ENCODE peak calls at places on chromosomes 3 and 15, in six cellular contexts. P is kidney, I is keratinocyte, W is upper lobe of left lung, Z is GM23338, O is breast epithelium. J is an unnamed sample.

GRCh38 chr15:41648097-41648496 is 12.1 kb upstream of the MGA start:
- DNase-seq in P (no peak), I (no peak), W (no peak), Z (no peak), O (no peak), J (no peak)

GRCh38 chr3:165919284-165919683 is 82.1 kb upstream of the BCHE start:
- DNase-seq in P (no peak), I (no peak), W (no peak), Z (no peak), O (no peak), J (no peak)

GRCh38 chr15:92502930-92503329 is 109.2 kb downstream of the ST8SIA2 start:
- DNase-seq in P (no peak), I (no peak), W (no peak), Z (no peak), O (no peak), J (no peak)

GRCh38 chr15:42994546-42994945 is 74.0 kb upstream of the TTBK2 start:
- DNase-seq in P (no peak), I (no peak), W (no peak), Z (no peak), O (no peak), J (no peak)

GRCh38 chr3:138456961-138457862 is 22.8 kb downstream of the ESYT3 start:
- DNase-seq in P (no peak), I (no peak), W (no peak), Z (no peak), O (no peak), J (no peak)

GRCh38 chr3:187305881-187306280 is 14.3 kb upstream of the MASP1 start:
- DNase-seq in P (no peak), I (no peak), W (no peak), Z (no peak), O (no peak), J (no peak)

GRCh38 chr3:131033480-131034080 is 6.9 kb downstream of the NEK11 start:
- DNase-seq in P (no peak), I (peak; percentile 11), W (no peak), Z (peak; percentile 61), O (no peak), J (no peak)

GRCh38 chr15:23038741-23039150 is 623 bp downstream of the TUBGCP5 start:
- DNase-seq in P (no peak), I (no peak), W (no peak), Z (no peak), O (no peak), J (no peak)

GRCh38 chr3:58161435-58162398 is 49.1 kb downstream of the DNASE1L3 start:
- DNase-seq in P (peak; percentile 81), I (no peak), W (no peak), Z (no peak), O (no peak), J (no peak)

GRCh38 chr15:51234181-51234927 is 104.0 kb downstream of the CYP19A1 start:
- DNase-seq in P (no peak), I (no peak), W (peak; percentile 13), Z (peak; percentile 21), O (no peak), J (no peak)

GRCh38 chr3:143329567-143330164 is 210.1 kb downstream of the CHST2 start:
- DNase-seq in P (peak; percentile 56), I (no peak), W (peak; percentile 57), Z (no peak), O (no peak), J (no peak)

GRCh38 chr15:71538922-71539321 is 271.4 kb upstream of the NR2E3 start:
- DNase-seq in P (no peak), I (no peak), W (no peak), Z (no peak), O (no peak), J (no peak)

GRCh38 chr3:8837172-8837571 is 67.8 kb upstream of the OXTR start:
- DNase-seq in P (no peak), I (no peak), W (no peak), Z (no peak), O (no peak), J (no peak)

GRCh38 chr3:159532577-159532976 is 456.1 kb upstream of the IL12A start:
- DNase-seq in P (no peak), I (no peak), W (no peak), Z (no peak), O (no peak), J (no peak)

GRCh38 chr15:57090460-57090859 is 172.0 kb downstream of the TCF12 start:
- DNase-seq in P (no peak), I (no peak), W (no peak), Z (no peak), O (no peak), J (no peak)

GRCh38 chr3:34229871-34230270 is 431.4 kb downstream of the PDCD6IP start:
- DNase-seq in P (no peak), I (no peak), W (no peak), Z (no peak), O (no peak), J (no peak)

GRCh38 chr15:74799255-74799842 is 13.3 kb upstream of the LMAN1L start:
- DNase-seq in P (no peak), I (no peak), W (no peak), Z (no peak), O (no peak), J (no peak)

GRCh38 chr3:139308156-139309017 is 35.4 kb upstream of the MRPS22 start:
- DNase-seq in P (no peak), I (no peak), W (no peak), Z (no peak), O (no peak), J (no peak)

GRCh38 chr15:68635142-68635541 is 56.3 kb downstream of the CORO2B start:
- DNase-seq in P (no peak), I (no peak), W (no peak), Z (no peak), O (no peak), J (no peak)

GRCh38 chr15:32029409-32029861 is 880 bp upstream of the CHRNA7 start:
- DNase-seq in P (no peak), I (no peak), W (peak; percentile 58), Z (peak; percentile 75), O (no peak), J (no peak)

GRCh38 chr3:186193534-186194450 is 84.9 kb upstream of the ETV5 start:
- DNase-seq in P (peak; percentile 84), I (no peak), W (peak; percentile 89), Z (peak; percentile 84), O (no peak), J (no peak)

GRCh38 chr3:31567036-31567435 is 34.3 kb downstream of the STT3B start:
- DNase-seq in P (no peak), I (no peak), W (no peak), Z (peak; percentile 74), O (no peak), J (no peak)

GRCh38 chr15:41928100-41928499 is 34.2 kb upstream of the SPTBN5 start:
- DNase-seq in P (no peak), I (no peak), W (no peak), Z (no peak), O (no peak), J (no peak)

GRCh38 chr3:123153821-123154323 is 47.9 kb upstream of the SEC22A start:
- DNase-seq in P (no peak), I (no peak), W (no peak), Z (no peak), O (no peak), J (no peak)

GRCh38 chr15:48634096-48634495 is 11.4 kb downstream of the FBN1 start:
- DNase-seq in P (no peak), I (no peak), W (no peak), Z (no peak), O (no peak), J (no peak)

GRCh38 chr3:74384151-74384550 is 230.3 kb downstream of the CNTN3 start:
- DNase-seq in P (no peak), I (no peak), W (no peak), Z (no peak), O (no peak), J (no peak)

GRCh38 chr3:125957674-125958510 is 11.1 kb upstream of the ROPN1B start:
- DNase-seq in P (no peak), I (no peak), W (peak; percentile 76), Z (peak; percentile 42), O (no peak), J (no peak)

GRCh38 chr3:46135475-46135874 is 72.6 kb downstream of the CCR1 start:
- DNase-seq in P (no peak), I (no peak), W (no peak), Z (no peak), O (no peak), J (no peak)

GRCh38 chr15:42137461-42138261 is 18.8 kb downstream of the PLA2G4F start:
- DNase-seq in P (peak; percentile 46), I (no peak), W (no peak), Z (peak; percentile 88), O (no peak), J (no peak)

GRCh38 chr3:46141807-46142206 is 66.3 kb downstream of the CCR1 start:
- DNase-seq in P (no peak), I (no peak), W (no peak), Z (no peak), O (no peak), J (no peak)

GRCh38 chr3:195087321-195087720 is 183.6 kb downstream of the XXYLT1 start:
- DNase-seq in P (peak; percentile 30), I (no peak), W (no peak), Z (peak; percentile 46), O (no peak), J (no peak)

GRCh38 chr3:149475451-149476060 is 1.1 kb downstream of the TM4SF4 start:
- DNase-seq in P (no peak), I (no peak), W (peak; percentile 11), Z (no peak), O (no peak), J (no peak)
- H3K4me1 ChIP-seq in P (peaks cover 26% of the 10 kb centered on the region), I (peaks cover 25% of the 10 kb centered on the region), W (peaks cover 42% of the 10 kb centered on the region), Z (peaks cover 10% of the 10 kb centered on the region), O (no peaks in the 10 kb centered on the region), J (no peaks in the 10 kb centered on the region)

DNA sequence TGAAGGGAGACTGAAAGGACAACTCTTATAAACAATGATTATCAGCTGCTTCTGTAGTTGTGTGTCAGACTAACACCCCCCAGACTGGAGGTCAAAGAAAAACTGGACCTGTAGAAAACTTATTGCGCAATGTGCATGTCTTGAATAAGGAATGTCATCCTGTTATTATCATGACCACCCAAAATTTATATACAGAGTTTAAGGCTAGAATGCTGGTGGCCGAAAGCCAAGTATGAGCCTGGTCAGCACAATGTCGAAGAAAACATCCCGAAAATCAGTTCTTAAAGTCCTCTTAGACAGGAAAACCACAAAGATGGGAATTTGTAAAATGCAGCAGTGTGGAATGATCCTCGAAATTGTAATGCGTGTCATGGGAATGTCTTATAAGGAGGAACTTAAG is 29.3 kb downstream of the RFTN1 start:
- DNase-seq in P (peak; percentile 77), I (no peak), W (no peak), Z (no peak), O (peak; percentile 48), J (no peak)
- H3K4me1 ChIP-seq in P (peaks cover 16% of the 10 kb centered on the region), I (peaks cover 15% of the 10 kb centered on the region), W (peaks cover 59% of the 10 kb centered on the region), Z (peaks cover 38% of the 10 kb centered on the region), O (no peaks in the 10 kb centered on the region), J (peaks cover 25% of the 10 kb centered on the region)

GRCh38 chr3:171225698-171226097 is 199.2 kb upstream of the SLC2A2 start:
- DNase-seq in P (no peak), I (no peak), W (no peak), Z (no peak), O (no peak), J (no peak)
- H3K4me1 ChIP-seq in P (no peaks in the 10 kb centered on the region), I (peaks cover 2% of the 10 kb centered on the region), W (no peaks in the 10 kb centered on the region), Z (no peaks in the 10 kb centered on the region), O (peaks cover under 1% of the 10 kb centered on the region), J (peaks cover 7% of the 10 kb centered on the region)

DNA sequence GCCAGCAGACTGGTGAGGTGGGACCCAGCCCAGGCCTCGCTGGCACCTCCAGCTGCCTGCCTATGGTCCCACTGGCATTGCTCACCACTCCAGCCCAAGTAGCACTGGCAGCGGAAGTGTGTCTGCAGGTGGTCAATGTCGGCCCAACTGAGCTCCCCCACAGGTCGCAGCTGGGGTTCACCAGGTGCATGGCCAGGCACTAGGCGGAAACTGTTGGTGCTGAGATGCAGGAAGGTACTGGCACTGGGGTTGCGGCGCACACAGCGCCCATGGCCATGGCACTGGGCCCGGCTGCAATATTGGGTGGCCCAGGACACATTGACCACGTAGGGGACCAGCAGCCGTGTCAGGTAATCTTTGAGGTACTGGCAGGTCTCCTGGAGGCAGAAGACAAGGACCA is 4.4 kb downstream of the HYAL2 start:
- DNase-seq in P (no peak), I (no peak), W (peak; percentile 72), Z (no peak), O (no peak), J (no peak)
- H3K4me1 ChIP-seq in P (peaks cover 40% of the 10 kb centered on the region), I (peaks cover 47% of the 10 kb centered on the region), W (peaks cover 77% of the 10 kb centered on the region), Z (peaks cover 11% of the 10 kb centered on the region), O (peaks cover 45% of the 10 kb centered on the region), J (peaks cover 41% of the 10 kb centered on the region)